ENCODE peak calls at places on chromosomes 5 and 9, in four cellular contexts. D is K562, N is HepG2, H is GM12878. P is an unnamed sample.

GRCh38 chr5:151285683-151286082 is 17.9 kb downstream of the SLC36A3 start:
- DNase-seq in D (no peak), N (no peak), H (no peak), P (no peak)

GRCh38 chr5:147639303-147639702 is 129.4 kb upstream of the DPYSL3 start:
- DNase-seq in D (no peak), N (peak; percentile 53), H (no peak), P (no peak)

GRCh38 chr5:113058706-113059226 is 82.2 kb downstream of the DCP2 start:
- DNase-seq in D (no peak), N (no peak), H (no peak), P (no peak)

GRCh38 chr9:37787059-37787458 is 2.2 kb upstream of the EXOSC3 start:
- DNase-seq in D (no peak), N (no peak), H (no peak), P (peak; percentile 49)

GRCh38 chr5:32138839-32139493 is 35.2 kb downstream of the GOLPH3 start:
- DNase-seq in D (no peak), N (no peak), H (no peak), P (no peak)

GRCh38 chr5:78797945-78798731 is 149.6 kb upstream of the LHFPL2 start:
- DNase-seq in D (no peak), N (no peak), H (no peak), P (no peak)

GRCh38 chr5:9596833-9597232 is 33.3 kb downstream of the TAS2R1 start:
- DNase-seq in D (no peak), N (no peak), H (no peak), P (no peak)

GRCh38 chr9:88173378-88173999 is 35.2 kb upstream of the SPATA31C2 start:
- DNase-seq in D (peak; percentile 76), N (peak; percentile 80), H (no peak), P (peak; percentile 66)

GRCh38 chr5:179805529-179806249 is 977 bp downstream of the MGAT4B start:
- DNase-seq in D (peak; percentile 69), N (no peak), H (no peak), P (peak; percentile 39)

GRCh38 chr5:59479084-59479483 is 414.4 kb downstream of the PDE4D start:
- DNase-seq in D (no peak), N (no peak), H (no peak), P (no peak)

GRCh38 chr9:70589571-70590263 is 175.3 kb upstream of the KLF9 start:
- DNase-seq in D (no peak), N (no peak), H (no peak), P (no peak)

GRCh38 chr5:179061025-179061424 is 852 bp downstream of the ZNF354C start:
- DNase-seq in D (no peak), N (no peak), H (no peak), P (no peak)

GRCh38 chr5:147821791-147822190 is 9.7 kb downstream of the SPINK1 start:
- DNase-seq in D (no peak), N (no peak), H (no peak), P (no peak)

GRCh38 chr5:132011561-132012384 is at the start of gene ACSL6:
- DNase-seq in D (peak; percentile 56), N (no peak), H (no peak), P (peak; percentile 57)
- TF ChIP-seq NR2C2 in D (no peak), N (no peak), H (no peak), P (no peak)

GRCh38 chr9:114054191-114054690 is 23.9 kb downstream of the AMBP start:
- DNase-seq in D (no peak), N (no peak), H (no peak), P (no peak)

GRCh38 chr9:114055061-114055460 is 23.0 kb downstream of the AMBP start:
- DNase-seq in D (no peak), N (no peak), H (no peak), P (no peak)

GRCh38 chr9:114057161-114057560 is 20.9 kb downstream of the AMBP start:
- DNase-seq in D (no peak), N (no peak), H (no peak), P (no peak)

GRCh38 chr9:114058688-114059046 is 19.4 kb downstream of the AMBP start:
- DNase-seq in D (no peak), N (peak; percentile 23), H (no peak), P (no peak)

DNA sequence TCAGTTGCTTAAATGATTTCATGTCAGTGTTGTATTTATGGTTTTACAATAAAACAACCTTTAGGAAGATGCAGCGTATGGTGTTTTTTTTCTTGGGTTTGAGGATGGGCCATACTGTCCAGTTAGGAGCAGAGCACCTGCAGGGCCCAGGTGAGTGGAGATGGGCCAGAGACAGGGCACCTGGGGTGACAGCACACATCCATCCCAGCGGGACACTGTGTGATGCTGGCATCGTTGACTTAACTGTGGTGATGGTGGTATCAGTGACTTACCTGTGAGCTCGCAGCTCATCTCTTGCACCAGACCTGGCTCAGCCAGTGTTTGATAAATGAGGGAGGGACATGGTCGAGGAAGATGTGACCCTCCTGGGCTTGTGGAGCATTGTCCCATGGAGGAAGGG is 21.6 kb downstream of the AMBP start:
- DNase-seq in D (no peak), N (no peak), H (no peak), P (no peak)
- TF ChIP-seq ATF3 in D (no peak), N (no peak), H (no peak), P (no peak)

GRCh38 chr9:129095908-129096307 is 14.7 kb downstream of the CRAT start:
- DNase-seq in D (no peak), N (no peak), H (no peak), P (no peak)

GRCh38 chr9:129097671-129098306 is 12.8 kb downstream of the CRAT start:
- DNase-seq in D (no peak), N (no peak), H (no peak), P (no peak)

GRCh38 chr9:129093602-129094386 is 12.9 kb downstream of the DOLPP1 start:
- DNase-seq in D (no peak), N (no peak), H (no peak), P (no peak)

GRCh38 chr9:129094387-129095169 is 13.7 kb downstream of the DOLPP1 start:
- DNase-seq in D (no peak), N (no peak), H (no peak), P (no peak)

DNA sequence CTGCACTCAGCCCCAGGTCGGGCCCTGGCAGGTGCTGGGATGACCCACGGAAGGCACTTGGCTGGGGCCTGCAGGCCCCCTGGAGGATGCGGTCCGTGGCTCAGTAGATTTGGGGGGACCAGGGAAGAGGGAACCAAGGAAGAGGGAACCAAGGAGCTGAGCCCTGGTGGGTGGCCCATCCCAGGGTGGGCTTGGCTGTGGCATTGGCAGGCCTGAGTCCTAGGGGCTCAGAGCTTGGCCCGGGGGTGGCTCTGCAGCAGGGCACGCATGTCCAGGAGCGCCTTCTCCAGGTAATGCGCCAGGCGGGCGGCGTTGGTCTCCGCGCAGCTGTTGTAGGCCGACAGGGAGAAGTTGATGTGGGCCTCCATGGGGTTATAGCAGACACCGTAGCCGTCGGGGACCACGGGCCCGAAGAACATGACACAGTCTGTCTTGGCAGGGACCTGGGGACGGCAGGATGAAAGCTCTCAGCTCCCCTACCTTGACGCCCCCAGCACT is 14.3 kb downstream of the DOLPP1 start:
- DNase-seq in D (no peak), N (no peak), H (no peak), P (no peak)
- TF ChIP-seq USF2 in D (no peak), N (no peak), H (no peak), P (no peak)

DNA sequence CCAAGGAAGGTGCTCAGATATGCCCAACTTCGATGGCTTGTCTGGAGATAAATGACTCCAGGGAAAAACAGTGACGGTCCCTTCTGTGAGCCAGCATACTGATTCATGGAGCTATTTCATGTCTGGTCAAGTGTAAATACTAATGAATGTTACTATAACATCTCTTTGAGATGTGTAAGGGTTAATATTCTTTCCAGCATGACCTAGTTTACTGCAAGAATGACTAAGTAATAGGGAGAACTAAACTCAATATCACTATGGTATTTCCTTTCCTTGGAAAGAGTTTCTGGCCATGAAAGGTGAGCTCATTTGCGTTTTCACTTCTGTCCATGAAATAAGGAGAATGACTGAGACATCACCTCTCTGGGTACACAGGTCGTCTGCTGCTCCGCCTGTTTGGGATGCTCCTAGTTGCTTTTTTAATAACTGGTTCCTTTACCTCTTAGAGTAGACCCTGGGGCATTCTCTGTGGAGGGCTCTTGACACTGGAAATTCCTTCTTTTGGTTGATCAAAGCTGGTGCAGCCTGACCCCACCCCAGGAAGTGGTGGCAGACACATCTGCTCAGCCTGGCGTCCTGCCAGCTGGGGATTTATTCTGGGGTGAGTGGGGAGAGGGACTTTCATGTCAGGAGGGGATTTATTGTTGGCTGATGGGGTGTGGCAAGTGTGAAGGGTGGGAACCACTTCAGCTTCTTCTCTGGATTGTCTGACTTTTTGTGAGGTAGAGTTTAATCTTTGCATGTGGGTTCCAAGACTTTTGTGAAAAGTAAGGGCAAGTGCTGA is 250.0 kb upstream of the MPDZ start:
- DNase-seq in D (no peak), N (no peak), H (no peak), P (no peak)
- TF ChIP-seq NR2C2 in D (no peak), N (no peak), H (no peak), P (no peak)

GRCh38 chr5:142845954-142846398 is 75.8 kb downstream of the ARHGAP26 start:
- DNase-seq in D (no peak), N (no peak), H (no peak), P (no peak)
- TF ChIP-seq ATF3 in D (no peak), N (no peak), H (no peak), P (no peak)

DNA sequence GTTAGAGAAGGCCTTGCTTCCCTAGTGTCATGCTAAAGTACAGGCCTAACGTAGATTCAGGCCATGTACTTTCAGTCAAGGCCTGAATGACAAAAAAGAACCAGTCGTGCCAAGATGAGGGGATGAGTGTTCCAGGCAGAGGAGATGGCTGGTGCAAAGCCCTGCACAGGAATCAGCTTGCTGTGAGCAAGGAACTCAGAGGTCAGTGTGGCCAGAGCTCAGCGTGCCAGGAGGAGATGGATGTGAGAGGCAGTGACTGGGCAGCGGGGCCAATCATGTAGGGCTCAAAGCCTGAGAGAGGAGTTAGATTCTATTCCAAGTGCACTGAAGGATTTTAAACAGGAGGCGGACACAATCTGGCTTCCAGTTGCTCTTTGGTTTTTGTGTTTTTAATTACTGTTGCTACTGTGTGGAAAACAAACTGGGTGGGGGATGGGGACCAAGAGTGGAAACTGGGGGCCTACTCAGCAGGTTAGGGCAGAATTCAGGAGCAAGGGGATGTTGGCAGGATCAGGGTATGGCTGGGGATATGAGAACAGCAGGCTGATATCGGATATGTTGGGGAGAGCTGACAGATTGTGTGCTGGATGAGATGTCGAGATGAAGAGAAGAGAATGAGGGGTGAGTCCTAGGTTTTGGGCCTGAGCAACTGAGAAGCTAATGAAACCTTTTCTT is 64.3 kb downstream of the ANGPTL2 start:
- DNase-seq in D (no peak), N (no peak), H (no peak), P (no peak)
- TF ChIP-seq USF2 in D (no peak), N (no peak), H (no peak), P (no peak)